ENCODE peak calls at places on chromosomes 1 and 21, in four cellular contexts. One of them, this sample, is unnamed.

GRCh38 chr1:233662503-233663105 is 48.7 kb downstream of the KCNK1 start:
- DNase-seq in astrocyte: peak; percentile 49
- DNase-seq in tibial artery: no peak
- DNase-seq in CD8-positive, alpha-beta T cell: no peak
- DNase-seq in this sample: no peak

GRCh38 chr1:150406483-150406882 is 42.5 kb downstream of the RPRD2 start:
- DNase-seq in astrocyte: no peak
- DNase-seq in tibial artery: no peak
- DNase-seq in CD8-positive, alpha-beta T cell: no peak
- DNase-seq in this sample: no peak

GRCh38 chr1:113980120-113980519 is 846 bp downstream of the OLFML3 start:
- DNase-seq in astrocyte: no peak
- DNase-seq in tibial artery: peak; percentile 74
- DNase-seq in CD8-positive, alpha-beta T cell: no peak
- DNase-seq in this sample: peak; percentile 91

GRCh38 chr21:42062543-42063022 is 8.5 kb upstream of the UMODL1 start:
- DNase-seq in astrocyte: no peak
- DNase-seq in tibial artery: no peak
- DNase-seq in CD8-positive, alpha-beta T cell: peak; percentile 92
- DNase-seq in this sample: no peak

GRCh38 chr1:109927908-109928307 is 17.3 kb downstream of the CSF1 start:
- DNase-seq in astrocyte: peak; percentile 57
- DNase-seq in tibial artery: peak; percentile 91
- DNase-seq in CD8-positive, alpha-beta T cell: no peak
- DNase-seq in this sample: peak; percentile 94

GRCh38 chr21:26027696-26028095 is 142.9 kb downstream of the APP start:
- DNase-seq in astrocyte: no peak
- DNase-seq in tibial artery: no peak
- DNase-seq in CD8-positive, alpha-beta T cell: no peak
- DNase-seq in this sample: no peak

GRCh38 chr1:239718997-239719628 is 332.7 kb downstream of the CHRM3 start:
- DNase-seq in astrocyte: no peak
- DNase-seq in tibial artery: no peak
- DNase-seq in CD8-positive, alpha-beta T cell: no peak
- DNase-seq in this sample: no peak

GRCh38 chr1:248873409-248873992 is 14.6 kb upstream of the ZNF692 start:
- DNase-seq in astrocyte: peak; percentile 83
- DNase-seq in tibial artery: peak; percentile 97
- DNase-seq in CD8-positive, alpha-beta T cell: peak; percentile 91
- DNase-seq in this sample: peak; percentile 97

GRCh38 chr21:41614456-41615010 is 106.6 kb upstream of the TMPRSS2 start:
- DNase-seq in astrocyte: peak; percentile 29
- DNase-seq in tibial artery: no peak
- DNase-seq in CD8-positive, alpha-beta T cell: no peak
- DNase-seq in this sample: no peak

GRCh38 chr1:240585975-240586374 is 26.0 kb downstream of the GREM2 start:
- DNase-seq in astrocyte: no peak
- DNase-seq in tibial artery: no peak
- DNase-seq in CD8-positive, alpha-beta T cell: no peak
- DNase-seq in this sample: no peak

GRCh38 chr1:48823161-48823560 is 46.5 kb upstream of the BEND5 start:
- DNase-seq in astrocyte: no peak
- DNase-seq in tibial artery: no peak
- DNase-seq in CD8-positive, alpha-beta T cell: no peak
- DNase-seq in this sample: no peak

GRCh38 chr1:188668083-188668482 is 1809.6 kb downstream of the BRINP3 start:
- DNase-seq in astrocyte: no peak
- DNase-seq in tibial artery: no peak
- DNase-seq in CD8-positive, alpha-beta T cell: no peak
- DNase-seq in this sample: no peak

GRCh38 chr1:53410100-53410541 is 49.1 kb upstream of the DMRTB1 start:
- DNase-seq in astrocyte: peak; percentile 38
- DNase-seq in tibial artery: no peak
- DNase-seq in CD8-positive, alpha-beta T cell: peak; percentile 30
- DNase-seq in this sample: peak; percentile 39

GRCh38 chr1:43573066-43573799 is 42.5 kb downstream of the PTPRF start:
- DNase-seq in astrocyte: no peak
- DNase-seq in tibial artery: no peak
- DNase-seq in CD8-positive, alpha-beta T cell: no peak
- DNase-seq in this sample: no peak

GRCh38 chr1:232385221-232385620 is 244.7 kb downstream of the SIPA1L2 start:
- DNase-seq in astrocyte: peak; percentile 79
- DNase-seq in tibial artery: no peak
- DNase-seq in CD8-positive, alpha-beta T cell: no peak
- DNase-seq in this sample: peak; percentile 54

GRCh38 chr1:116246174-116246573 is 126.9 kb upstream of the ATP1A1 start:
- DNase-seq in astrocyte: no peak
- DNase-seq in tibial artery: no peak
- DNase-seq in CD8-positive, alpha-beta T cell: no peak
- DNase-seq in this sample: no peak

GRCh38 chr21:28833609-28834008 is 159.1 kb downstream of the LTN1 start:
- DNase-seq in astrocyte: no peak
- DNase-seq in tibial artery: no peak
- DNase-seq in CD8-positive, alpha-beta T cell: no peak
- DNase-seq in this sample: no peak

GRCh38 chr1:230230948-230231738 is 164.1 kb downstream of the GALNT2 start:
- DNase-seq in astrocyte: no peak
- DNase-seq in tibial artery: no peak
- DNase-seq in CD8-positive, alpha-beta T cell: no peak
- DNase-seq in this sample: no peak

GRCh38 chr1:225319951-225320350 is 107.9 kb downstream of the LBR start:
- DNase-seq in astrocyte: no peak
- DNase-seq in tibial artery: no peak
- DNase-seq in CD8-positive, alpha-beta T cell: no peak
- DNase-seq in this sample: no peak

GRCh38 chr1:158570480-158570879 is at the start of gene OR6P1:
- DNase-seq in astrocyte: no peak
- DNase-seq in tibial artery: no peak
- DNase-seq in CD8-positive, alpha-beta T cell: no peak
- DNase-seq in this sample: no peak

GRCh38 chr21:15293251-15293650 is 228.5 kb upstream of the NRIP1 start:
- DNase-seq in astrocyte: peak; percentile 96
- DNase-seq in tibial artery: no peak
- DNase-seq in CD8-positive, alpha-beta T cell: no peak
- DNase-seq in this sample: no peak

GRCh38 chr1:62613890-62614289 is 16.6 kb downstream of the ANGPTL3 start:
- DNase-seq in astrocyte: peak; percentile 34
- DNase-seq in tibial artery: no peak
- DNase-seq in CD8-positive, alpha-beta T cell: no peak
- DNase-seq in this sample: no peak

GRCh38 chr1:218123968-218124367 is 161.1 kb upstream of the RRP15 start:
- DNase-seq in astrocyte: no peak
- DNase-seq in tibial artery: no peak
- DNase-seq in CD8-positive, alpha-beta T cell: no peak
- DNase-seq in this sample: no peak

GRCh38 chr21:45988366-45989347 is 7.1 kb downstream of the COL6A1 start:
- DNase-seq in astrocyte: no peak
- DNase-seq in tibial artery: no peak
- DNase-seq in CD8-positive, alpha-beta T cell: no peak
- DNase-seq in this sample: peak; percentile 63

GRCh38 chr21:45852886-45853400 is 128.6 kb upstream of the COL6A1 start:
- DNase-seq in astrocyte: no peak
- DNase-seq in tibial artery: no peak
- DNase-seq in CD8-positive, alpha-beta T cell: no peak
- DNase-seq in this sample: peak; percentile 42

GRCh38 chr1:154407866-154408777 is 3.0 kb downstream of the IL6R start:
- DNase-seq in astrocyte: no peak
- DNase-seq in tibial artery: peak; percentile 73
- DNase-seq in CD8-positive, alpha-beta T cell: no peak
- DNase-seq in this sample: peak; percentile 86

GRCh38 chr1:9246841-9247785 is 12.5 kb downstream of the H6PD start:
- DNase-seq in astrocyte: no peak
- DNase-seq in tibial artery: no peak
- DNase-seq in CD8-positive, alpha-beta T cell: no peak
- DNase-seq in this sample: no peak

GRCh38 chr1:9246215-9246614 is 11.6 kb downstream of the H6PD start:
- DNase-seq in astrocyte: no peak
- DNase-seq in tibial artery: no peak
- DNase-seq in CD8-positive, alpha-beta T cell: no peak
- DNase-seq in this sample: no peak

GRCh38 chr1:9249263-9249533 is 14.6 kb downstream of the H6PD start:
- DNase-seq in astrocyte: no peak
- DNase-seq in tibial artery: no peak
- DNase-seq in CD8-positive, alpha-beta T cell: no peak
- DNase-seq in this sample: no peak

GRCh38 chr1:9248341-9249262 is 14.0 kb downstream of the H6PD start:
- DNase-seq in astrocyte: no peak
- DNase-seq in tibial artery: no peak
- DNase-seq in CD8-positive, alpha-beta T cell: no peak
- DNase-seq in this sample: no peak

DNA sequence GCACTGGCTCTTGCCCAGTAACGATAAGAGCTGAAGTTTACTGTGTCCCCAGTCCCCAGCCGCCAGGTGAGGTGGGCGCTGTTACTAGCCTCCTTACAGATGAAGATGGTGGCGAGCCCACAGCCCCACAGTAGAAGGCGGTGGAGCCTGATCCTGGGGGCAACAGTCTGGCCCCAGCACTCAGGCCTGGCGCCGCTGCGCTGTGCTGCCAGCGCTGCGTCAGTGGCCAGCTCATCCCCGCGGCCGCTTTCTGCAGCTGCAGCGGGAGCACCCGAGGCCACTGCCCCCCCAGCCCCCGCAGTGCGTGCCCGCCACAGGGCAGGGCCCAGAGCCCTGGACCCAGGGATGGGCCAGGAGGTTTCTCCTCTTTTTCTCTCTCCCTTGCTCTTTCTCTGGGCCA is 13.3 kb downstream of the H6PD start:
- DNase-seq in astrocyte: no peak
- DNase-seq in tibial artery: no peak
- DNase-seq in CD8-positive, alpha-beta T cell: no peak
- DNase-seq in this sample: no peak
- H3K4me1 ChIP-seq in astrocyte: peaks cover 17% of the 10 kb centered on the region
- H3K4me1 ChIP-seq in tibial artery: peaks cover 67% of the 10 kb centered on the region
- H3K4me1 ChIP-seq in CD8-positive, alpha-beta T cell: peaks cover 9% of the 10 kb centered on the region
- H3K4me1 ChIP-seq in this sample: peaks cover 46% of the 10 kb centered on the region

DNA sequence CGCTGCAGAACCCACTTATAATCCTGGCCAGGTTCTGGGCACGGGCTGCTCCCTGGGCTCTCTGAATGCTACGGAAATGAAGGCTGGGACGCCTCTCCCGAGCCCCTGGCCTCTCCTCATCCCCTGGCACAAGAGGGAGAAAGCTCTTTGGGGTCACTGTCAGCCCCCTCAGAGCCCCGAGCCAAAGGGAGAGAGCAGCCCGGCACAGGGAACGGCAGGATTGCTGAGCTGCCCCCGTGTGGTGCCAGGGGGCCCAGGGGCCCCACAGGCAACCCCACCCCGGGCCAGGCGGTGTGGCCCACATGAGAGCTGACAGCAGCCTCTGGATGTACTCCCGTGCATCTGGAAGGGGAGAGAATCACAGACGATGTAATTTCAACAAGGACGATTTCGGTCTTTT is 250.3 kb downstream of the FOXD2 start:
- DNase-seq in astrocyte: no peak
- DNase-seq in tibial artery: no peak
- DNase-seq in CD8-positive, alpha-beta T cell: no peak
- DNase-seq in this sample: peak; percentile 48
- H3K4me1 ChIP-seq in astrocyte: no peaks in the 10 kb centered on the region
- H3K4me1 ChIP-seq in tibial artery: peaks cover 21% of the 10 kb centered on the region
- H3K4me1 ChIP-seq in CD8-positive, alpha-beta T cell: no peaks in the 10 kb centered on the region
- H3K4me1 ChIP-seq in this sample: peaks cover 15% of the 10 kb centered on the region

DNA sequence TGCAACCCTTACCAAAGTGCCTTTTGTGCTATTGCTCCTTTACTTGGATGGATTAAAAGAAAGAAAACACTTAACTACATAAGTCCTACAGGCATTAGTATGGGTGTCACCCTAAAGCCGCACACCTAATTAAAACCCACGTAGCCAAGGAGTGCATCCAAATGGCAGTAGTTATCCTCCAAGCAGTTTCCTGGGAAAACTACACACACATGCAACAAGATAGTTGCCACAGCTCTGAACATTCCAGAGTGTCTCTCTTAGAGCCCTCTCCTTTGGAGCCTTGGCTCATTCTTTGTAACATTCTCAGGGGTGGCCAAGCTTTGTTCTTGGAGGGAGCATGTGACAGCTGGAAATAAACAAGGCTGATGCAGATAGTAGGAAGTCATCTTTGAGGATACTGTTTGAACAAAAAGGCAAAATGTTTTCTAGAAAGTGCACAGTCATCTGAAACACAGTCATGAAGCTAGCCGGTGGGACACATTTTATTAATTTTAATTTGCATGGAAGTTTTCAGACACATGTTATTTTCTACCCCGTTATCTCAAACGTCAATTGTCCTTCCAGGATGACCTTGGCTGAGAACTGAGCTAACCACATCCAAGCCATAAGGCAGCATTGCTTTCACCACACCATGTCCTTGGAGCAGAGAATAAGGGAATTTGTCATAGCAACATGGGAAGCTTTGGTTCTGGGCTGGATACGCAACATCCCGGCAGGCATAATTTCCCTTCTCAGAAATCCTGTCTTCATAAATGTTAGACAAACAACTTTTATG is 51.4 kb downstream of the KCNJ15 start:
- DNase-seq in astrocyte: no peak
- DNase-seq in tibial artery: no peak
- DNase-seq in CD8-positive, alpha-beta T cell: no peak
- DNase-seq in this sample: no peak
- H3K4me1 ChIP-seq in astrocyte: peaks cover 19% of the 10 kb centered on the region
- H3K4me1 ChIP-seq in tibial artery: peaks cover 5% of the 10 kb centered on the region
- H3K4me1 ChIP-seq in CD8-positive, alpha-beta T cell: no peaks in the 10 kb centered on the region
- H3K4me1 ChIP-seq in this sample: no peaks in the 10 kb centered on the region

GRCh38 chr1:173015629-173016028 is 35.1 kb downstream of the TNFSF18 start:
- DNase-seq in astrocyte: no peak
- DNase-seq in tibial artery: no peak
- DNase-seq in CD8-positive, alpha-beta T cell: no peak
- DNase-seq in this sample: no peak
- H3K4me1 ChIP-seq in astrocyte: no peaks in the 10 kb centered on the region
- H3K4me1 ChIP-seq in tibial artery: no peaks in the 10 kb centered on the region
- H3K4me1 ChIP-seq in CD8-positive, alpha-beta T cell: peaks cover 4% of the 10 kb centered on the region
- H3K4me1 ChIP-seq in this sample: no peaks in the 10 kb centered on the region

This sample was measured in sigmoid colon.